ENCODE peak calls at places on chromosomes 11 and 22, in eight cellular contexts. W, A, H, Y, L, G, X and N are unnamed samples.

GRCh38 chr11:31237819-31238771 is 131.4 kb downstream of the DCDC1 start:
- DNase-seq in W (peak), A (peak), H (no peak), Y (no peak), L (no peak), G (no peak), X (no peak), N (no peak)

GRCh38 chr22:24112188-24112587 is 69.1 kb upstream of the SUSD2 start:
- DNase-seq in W (no peak), A (no peak), H (no peak), Y (no peak), L (no peak), G (no peak), X (no peak), N (no peak)

GRCh38 chr11:60951909-60952741 is at the start of gene SLC15A3:
- DNase-seq in W (no peak), A (no peak), H (no peak), Y (no peak), L (no peak), G (peak), X (peak), N (peak)

GRCh38 chr11:96242971-96243647 is 99.9 kb downstream of the MAML2 start:
- DNase-seq in W (peak), A (peak), H (peak), Y (peak), L (peak), G (peak), X (peak), N (peak)

GRCh38 chr11:75577198-75577597 is 15.1 kb downstream of the SERPINH1 start:
- DNase-seq in W (no peak), A (peak), H (no peak), Y (no peak), L (peak), G (no peak), X (no peak), N (peak)

GRCh38 chr11:65452806-65453490 is 30.4 kb downstream of the NEAT1 start:
- DNase-seq in W (no peak), A (peak), H (no peak), Y (no peak), L (no peak), G (no peak), X (no peak), N (no peak)

GRCh38 chr11:17747131-17747955 is 12.8 kb downstream of the KCNC1 start:
- DNase-seq in W (no peak), A (no peak), H (no peak), Y (no peak), L (no peak), G (no peak), X (no peak), N (no peak)

GRCh38 chr22:37492428-37493344 is 6.5 kb upstream of the MFNG start:
- DNase-seq in W (peak), A (peak), H (no peak), Y (no peak), L (peak), G (peak), X (no peak), N (peak)

GRCh38 chr11:48051217-48051848 is 71.0 kb downstream of the PTPRJ start:
- DNase-seq in W (no peak), A (no peak), H (no peak), Y (no peak), L (no peak), G (no peak), X (no peak), N (peak)

GRCh38 chr22:19888131-19888746 is 33.6 kb upstream of the GNB1L start:
- DNase-seq in W (no peak), A (no peak), H (no peak), Y (no peak), L (no peak), G (no peak), X (no peak), N (no peak)

GRCh38 chr11:46600162-46600561 is 6.3 kb upstream of the AMBRA1 start:
- DNase-seq in W (no peak), A (no peak), H (no peak), Y (no peak), L (no peak), G (no peak), X (no peak), N (no peak)

GRCh38 chr11:23948831-23949230 is 548.0 kb upstream of the LUZP2 start:
- DNase-seq in W (no peak), A (no peak), H (no peak), Y (no peak), L (no peak), G (no peak), X (no peak), N (no peak)

GRCh38 chr11:35566885-35567284 is 41.5 kb upstream of the PAMR1 start:
- DNase-seq in W (no peak), A (no peak), H (no peak), Y (no peak), L (no peak), G (no peak), X (no peak), N (no peak)

GRCh38 chr11:35564246-35564595 is 38.8 kb upstream of the PAMR1 start:
- DNase-seq in W (no peak), A (no peak), H (no peak), Y (no peak), L (no peak), G (no peak), X (no peak), N (no peak)

GRCh38 chr11:35566161-35566560 is 40.7 kb upstream of the PAMR1 start:
- DNase-seq in W (no peak), A (no peak), H (no peak), Y (no peak), L (no peak), G (peak), X (no peak), N (no peak)

GRCh38 chr11:35571703-35572102 is 46.3 kb upstream of the PAMR1 start:
- DNase-seq in W (no peak), A (no peak), H (no peak), Y (no peak), L (no peak), G (no peak), X (no peak), N (no peak)

GRCh38 chr11:35567737-35568465 is 42.5 kb upstream of the PAMR1 start:
- DNase-seq in W (no peak), A (peak), H (no peak), Y (no peak), L (no peak), G (no peak), X (no peak), N (no peak)
- TF ChIP-seq MAX in W (no peak), A (no peak), H (no peak), Y (no peak), L (no peak), G (no peak), X (no peak), N (no peak)

GRCh38 chr22:25146311-25146710 is 53.3 kb upstream of the CRYBB3 start:
- DNase-seq in W (no peak), A (no peak), H (no peak), Y (no peak), L (no peak), G (peak), X (no peak), N (no peak)
- TF ChIP-seq POLR2A in W (no peak), A (no peak), H (no peak), Y (no peak), L (no peak), G (no peak), X (no peak), N (no peak)

DNA sequence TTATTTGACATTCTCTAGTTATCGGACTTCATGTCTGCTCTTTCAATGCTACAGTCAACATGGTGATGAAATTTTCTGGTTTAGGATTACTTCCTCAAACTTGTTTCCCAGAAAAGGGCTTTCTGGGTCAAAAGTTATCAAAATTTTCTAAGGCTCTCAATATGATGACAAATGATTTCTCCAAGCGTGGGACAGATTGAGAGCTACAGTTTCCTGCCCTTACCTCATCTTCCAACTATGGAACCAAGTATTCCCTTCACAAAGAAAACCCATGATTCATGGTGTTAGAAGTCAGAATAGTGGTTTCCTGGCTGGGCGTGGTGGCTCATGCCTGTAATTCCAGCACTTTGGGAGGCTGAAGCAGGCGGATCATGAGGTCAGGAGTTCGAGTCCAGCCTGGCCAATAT is 17.8 kb downstream of the MYO18B start:
- DNase-seq in W (no peak), A (peak), H (peak), Y (no peak), L (peak), G (peak), X (no peak), N (peak)
- TF ChIP-seq MAX in W (no peak), A (no peak), H (no peak), Y (no peak), L (no peak), G (no peak), X (no peak), N (no peak)

GRCh38 chr22:50436841-50437341 is 37.9 kb downstream of the SBF1 start:
- DNase-seq in W (no peak), A (no peak), H (no peak), Y (no peak), L (no peak), G (no peak), X (no peak), N (no peak)

GRCh38 chr22:50437511-50438304 is 37.1 kb downstream of the SBF1 start:
- DNase-seq in W (no peak), A (no peak), H (no peak), Y (no peak), L (no peak), G (no peak), X (no peak), N (no peak)

GRCh38 chr22:50434849-50435700 is 39.8 kb downstream of the SBF1 start:
- DNase-seq in W (no peak), A (no peak), H (no peak), Y (no peak), L (no peak), G (no peak), X (no peak), N (no peak)

GRCh38 chr22:50436134-50436830 is 38.6 kb downstream of the SBF1 start:
- DNase-seq in W (no peak), A (no peak), H (no peak), Y (no peak), L (no peak), G (no peak), X (no peak), N (no peak)

GRCh38 chr22:50435701-50436115 is 39.1 kb downstream of the SBF1 start:
- DNase-seq in W (no peak), A (no peak), H (no peak), Y (no peak), L (no peak), G (no peak), X (no peak), N (no peak)
- TF ChIP-seq POLR2A in W (no peak), A (no peak), H (no peak), Y (no peak), L (no peak), G (no peak), X (no peak), N (no peak)

GRCh38 chr11:116230453-116230852 is 542.3 kb downstream of the BUD13 start:
- DNase-seq in W (no peak), A (no peak), H (no peak), Y (no peak), L (no peak), G (no peak), X (no peak), N (no peak)

GRCh38 chr11:116234989-116235567 is 537.7 kb downstream of the BUD13 start:
- DNase-seq in W (peak), A (no peak), H (no peak), Y (no peak), L (no peak), G (no peak), X (no peak), N (no peak)

GRCh38 chr11:116232364-116232801 is 540.4 kb downstream of the BUD13 start:
- DNase-seq in W (no peak), A (no peak), H (no peak), Y (no peak), L (no peak), G (no peak), X (no peak), N (no peak)

GRCh38 chr11:116231540-116231939 is 541.2 kb downstream of the BUD13 start:
- DNase-seq in W (no peak), A (no peak), H (no peak), Y (no peak), L (no peak), G (no peak), X (no peak), N (no peak)

DNA sequence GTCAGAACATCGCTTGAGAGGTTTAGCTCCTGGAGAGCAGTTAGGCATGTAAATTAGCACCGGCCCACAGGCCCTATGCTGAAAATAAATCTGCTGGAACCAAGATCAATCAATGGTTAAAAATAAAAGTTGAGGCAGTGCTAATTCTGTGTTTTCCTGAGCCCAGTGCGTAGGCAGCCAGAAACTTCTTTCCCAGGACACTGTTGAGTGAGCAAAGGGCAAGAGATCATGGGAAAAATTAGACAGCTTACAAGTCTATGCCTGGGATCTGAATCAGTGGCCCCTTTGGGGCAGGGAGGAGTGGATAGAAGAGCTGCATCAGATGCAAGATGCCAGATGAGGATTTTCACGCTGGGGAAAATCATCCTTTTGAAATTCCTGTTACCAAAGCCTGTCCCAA is 539.2 kb downstream of the BUD13 start:
- DNase-seq in W (no peak), A (no peak), H (no peak), Y (no peak), L (no peak), G (no peak), X (no peak), N (no peak)
- TF ChIP-seq MAX in W (no peak), A (no peak), H (no peak), Y (no peak), L (no peak), G (no peak), X (no peak), N (no peak)

GRCh38 chr11:124625504-124626168 is 3.0 kb downstream of the TBRG1 start:
- DNase-seq in W (no peak), A (no peak), H (no peak), Y (no peak), L (no peak), G (no peak), X (no peak), N (no peak)

GRCh38 chr11:124627546-124627945 is 4.9 kb downstream of the TBRG1 start:
- DNase-seq in W (no peak), A (no peak), H (no peak), Y (no peak), L (no peak), G (no peak), X (no peak), N (peak)

GRCh38 chr11:124618863-124619262 is 3.8 kb upstream of the TBRG1 start:
- DNase-seq in W (no peak), A (no peak), H (no peak), Y (no peak), L (no peak), G (no peak), X (no peak), N (no peak)

GRCh38 chr11:124623861-124624525 is 1.3 kb downstream of the TBRG1 start:
- DNase-seq in W (no peak), A (no peak), H (no peak), Y (no peak), L (no peak), G (peak), X (no peak), N (no peak)

DNA sequence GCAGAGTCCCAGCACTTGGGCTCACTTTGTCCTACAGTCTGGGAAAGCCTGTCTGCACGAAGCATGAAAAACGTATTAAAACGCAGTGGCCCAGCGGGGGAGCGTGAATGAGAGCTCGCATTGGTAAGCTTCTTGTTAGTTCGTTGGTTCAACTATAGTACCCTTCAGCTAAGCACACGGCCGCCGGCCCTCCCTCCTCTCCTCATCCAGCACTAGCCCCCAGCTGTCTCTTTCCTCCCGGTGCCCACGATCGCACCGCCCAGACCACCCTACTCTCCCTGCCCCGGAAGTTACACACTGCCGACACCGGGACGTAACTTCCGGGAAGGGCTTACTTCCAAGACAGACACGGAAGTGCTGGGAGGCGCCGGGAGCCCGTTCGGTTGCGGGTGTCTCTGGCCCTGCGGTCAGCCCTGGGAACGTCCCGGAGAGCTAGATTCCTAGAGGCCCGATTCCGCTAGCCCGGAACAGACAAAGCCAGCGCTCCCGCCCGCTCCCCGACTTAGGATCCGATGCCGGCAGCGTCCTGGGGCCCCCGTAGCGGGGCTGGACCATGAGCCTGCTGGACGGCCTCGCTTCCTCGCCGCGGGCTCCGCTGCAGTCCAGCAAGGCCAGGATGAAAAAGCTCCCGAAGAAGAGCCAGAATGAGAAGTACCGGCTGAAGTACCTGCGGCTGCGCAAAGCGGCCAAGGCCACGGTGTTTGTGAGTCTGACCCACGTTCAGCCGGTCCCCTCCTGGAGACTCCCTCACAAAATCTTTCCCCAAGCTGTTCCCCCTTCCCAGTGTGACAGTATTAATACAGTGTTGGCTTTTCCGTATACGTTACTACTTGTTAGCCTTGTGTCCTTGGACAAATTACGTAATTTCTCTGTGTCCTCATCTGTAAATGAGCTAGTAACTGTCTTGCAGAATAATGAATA is at the start of gene TBRG1:
- DNase-seq in W (peak), A (peak), H (peak), Y (peak), L (peak), G (peak), X (peak), N (peak)
- TF ChIP-seq POLR2A in W (peak), A (peak), H (peak), Y (peak), L (peak), G (peak), X (peak), N (peak)

GRCh38 chr11:123061403-123062157 is at the start of gene HSPA8:
- DNase-seq in W (no peak), A (peak), H (peak), Y (no peak), L (peak), G (peak), X (no peak), N (peak)

GRCh38 chr11:123062892-123063395 is 1.0 kb upstream of the HSPA8 start:
- DNase-seq in W (no peak), A (no peak), H (no peak), Y (no peak), L (no peak), G (no peak), X (no peak), N (peak)

GRCh38 chr11:123062158-123062891 is 389 bp upstream of the HSPA8 start:
- DNase-seq in W (peak), A (peak), H (peak), Y (peak), L (peak), G (peak), X (peak), N (peak)

GRCh38 chr11:123057604-123058305 is 4.2 kb downstream of the HSPA8 start:
- DNase-seq in W (no peak), A (no peak), H (no peak), Y (no peak), L (no peak), G (no peak), X (no peak), N (peak)

GRCh38 chr11:123060265-123061000 is 1.5 kb downstream of the HSPA8 start:
- DNase-seq in W (no peak), A (no peak), H (no peak), Y (no peak), L (no peak), G (no peak), X (no peak), N (peak)
- TF ChIP-seq MAX in W (no peak), A (no peak), H (no peak), Y (no peak), L (no peak), G (no peak), X (no peak), N (peak)

DNA sequence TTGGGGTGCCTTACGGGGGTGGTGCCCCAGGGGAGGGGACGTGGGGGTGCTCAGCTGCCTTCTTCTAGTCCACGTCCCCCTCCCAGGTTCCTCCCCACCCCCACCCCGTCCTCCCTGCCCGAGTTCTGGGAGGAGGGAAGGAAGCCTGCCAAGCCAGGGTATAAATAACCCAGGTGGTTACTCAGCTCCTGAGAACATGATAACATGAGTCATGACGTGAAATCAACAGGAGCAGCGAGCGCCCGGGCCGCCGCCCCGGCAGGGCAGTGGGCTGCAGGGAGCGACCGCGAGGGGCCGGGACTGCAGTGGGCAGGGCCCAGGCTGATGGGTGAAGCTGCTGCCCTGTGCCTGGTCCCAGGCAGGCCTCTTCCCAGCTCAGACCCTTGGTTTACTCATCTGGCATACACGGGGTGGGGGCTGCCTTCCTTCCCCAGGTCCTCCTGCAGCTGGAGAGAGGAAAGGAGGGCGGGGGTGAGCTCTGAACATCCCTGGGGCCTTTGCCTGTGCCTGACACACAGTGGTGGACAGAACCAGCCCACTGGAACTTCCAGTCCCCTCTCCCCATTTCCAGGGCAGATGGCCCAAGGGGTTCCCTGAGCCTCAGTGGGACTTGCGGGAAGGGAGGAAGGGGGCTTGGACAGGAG is 8.8 kb upstream of the PDGFB start:
- DNase-seq in W (no peak), A (peak), H (no peak), Y (peak), L (peak), G (peak), X (no peak), N (peak)
- TF ChIP-seq POLR2A in W (no peak), A (no peak), H (no peak), Y (no peak), L (no peak), G (no peak), X (peak), N (no peak)